ENCODE peak calls at places on chromosomes 16 and 17, in eight cellular contexts. E is naive B cell; A is cardiac muscle cell; B is MG63; O is adipocyte; I is NCI-H1694; H is Calu3; Z is activated T-helper 1 cell treated with anti-CD3 and anti-CD28 coated beads, Interleukin-12 subunit alpha, Interleukin-12 subunit beta, Interleukin-2, Interleukin-4 antibody, amounts not matched to agents 30 ng/mL and 10 ng/mL and 1 ng/mL, durations not matched to agents 14 hours and 24 hours and 36 hours. F is an unnamed sample.

GRCh38 chr16:79334127-79334526 is 266.4 kb downstream of the MAF start:
- DNase-seq in B (no peak), I (no peak), O (no peak), E (no peak), Z (no peak), A (peak; percentile 24), H (peak; percentile 20), F (no peak)

GRCh38 chr16:1696863-1697262 is 9.1 kb upstream of the MAPK8IP3 start:
- DNase-seq in Z (no peak), I (no peak), B (peak; percentile 37), O (no peak), A (no peak), H (no peak), E (no peak), F (no peak)

GRCh38 chr17:18958611-18959010 is 6.6 kb downstream of the SLC5A10 start:
- DNase-seq in E (no peak), Z (no peak), H (no peak), I (no peak), A (no peak), B (no peak), O (no peak), F (no peak)

GRCh38 chr17:16989230-16989952 is 17.5 kb upstream of the TNFRSF13B start:
- DNase-seq in O (no peak), B (no peak), I (no peak), E (peak; percentile 71), A (no peak), Z (peak; percentile 25), H (no peak), F (no peak)

GRCh38 chr17:17570207-17570797 is 21.2 kb downstream of the PEMT start:
- DNase-seq in O (no peak), B (peak; percentile 18), E (no peak), I (peak; percentile 39), A (peak; percentile 72), Z (no peak), H (peak; percentile 61), F (no peak)

GRCh38 chr16:30637952-30638351 is 12.8 kb upstream of the PRR14 start:
- DNase-seq in Z (no peak), I (peak; percentile 28), H (peak; percentile 58), B (peak; percentile 43), A (no peak), E (peak; percentile 22), O (peak; percentile 56), F (peak; percentile 73)

GRCh38 chr16:85675528-85675927 is 13.2 kb downstream of the GINS2 start:
- DNase-seq in Z (no peak), O (peak; percentile 32), B (no peak), I (no peak), A (no peak), H (no peak), E (no peak), F (peak; percentile 50)

GRCh38 chr17:41505836-41506767 is 690 bp upstream of the KRT13 start:
- DNase-seq in I (no peak), H (no peak), Z (no peak), B (no peak), O (no peak), A (no peak), E (no peak), F (peak; percentile 22)

GRCh38 chr17:10429416-10430045 is 7.8 kb upstream of the MYH8 start:
- DNase-seq in Z (no peak), E (no peak), B (no peak), A (no peak), I (no peak), O (no peak), H (no peak), F (no peak)

GRCh38 chr16:68520649-68521086 is 18.4 kb upstream of the ZFP90 start:
- DNase-seq in I (peak; percentile 80), E (peak; percentile 87), Z (peak; percentile 82), A (peak; percentile 95), H (peak; percentile 96), O (peak; percentile 94), B (peak; percentile 57), F (peak; percentile 77)

GRCh38 chr16:75591001-75591852 is 25.0 kb downstream of the GABARAPL2 start:
- DNase-seq in O (peak; percentile 69), B (peak; percentile 90), Z (no peak), H (no peak), E (no peak), I (no peak), A (peak; percentile 72), F (no peak)

GRCh38 chr16:88591577-88592021 is 21.4 kb downstream of the ZC3H18 start:
- DNase-seq in Z (no peak), I (no peak), H (no peak), A (no peak), B (no peak), O (no peak), E (no peak), F (no peak)

GRCh38 chr17:21528031-21528684 is 152.0 kb downstream of the KCNJ12 start:
- DNase-seq in A (no peak), H (no peak), O (no peak), B (no peak), I (no peak), E (no peak), Z (no peak), F (no peak)

GRCh38 chr16:11181889-11182279 is 74.1 kb downstream of the SOCS1 start:
- DNase-seq in O (no peak), A (no peak), B (no peak), E (no peak), I (no peak), Z (no peak), H (no peak), F (peak; percentile 64)

GRCh38 chr16:11145173-11145820 is 110.7 kb downstream of the SOCS1 start:
- DNase-seq in I (peak; percentile 29), O (no peak), H (no peak), A (no peak), E (no peak), Z (no peak), B (peak; percentile 85), F (no peak)

GRCh38 chr17:63848834-63849689 is 6.6 kb upstream of the SMARCD2 start:
- DNase-seq in Z (peak; percentile 94), A (peak; percentile 83), H (peak; percentile 92), O (peak; percentile 92), B (peak; percentile 90), E (peak; percentile 93), I (no peak), F (no peak)

GRCh38 chr17:34579979-34580684 is 750 bp downstream of the TMEM132E start:
- DNase-seq in B (peak; percentile 55), A (peak; percentile 44), O (peak; percentile 56), H (peak; percentile 22), Z (no peak), E (no peak), I (no peak), F (no peak)

GRCh38 chr16:11342021-11342855 is 3.0 kb upstream of the RMI2 start:
- DNase-seq in Z (no peak), E (no peak), O (no peak), B (no peak), A (no peak), H (no peak), I (no peak), F (no peak)

GRCh38 chr16:166375-167116 is 768 bp downstream of the HBM start:
- DNase-seq in B (no peak), A (no peak), Z (no peak), O (no peak), H (no peak), I (no peak), E (no peak), F (no peak)

GRCh38 chr16:72111653-72112451 is 18.2 kb downstream of the DHX38 start:
- DNase-seq in H (no peak), I (no peak), B (no peak), Z (no peak), O (no peak), A (no peak), E (no peak), F (no peak)

GRCh38 chr17:17911003-17911613 is 61.1 kb downstream of the TOM1L2 start:
- DNase-seq in H (no peak), E (no peak), Z (no peak), B (no peak), A (peak; percentile 44), O (no peak), I (no peak), F (no peak)

GRCh38 chr17:48612456-48612853 is 1.6 kb upstream of the HOXB7 start:
- DNase-seq in I (no peak), A (no peak), Z (no peak), B (peak; percentile 70), H (no peak), E (no peak), O (no peak), F (no peak)

GRCh38 chr16:87072101-87072500 is 245.1 kb downstream of the C16orf95 start:
- DNase-seq in A (no peak), Z (no peak), H (no peak), I (no peak), B (no peak), O (no peak), E (no peak), F (no peak)

GRCh38 chr17:1684307-1685189 is at the start of gene PRPF8:
- DNase-seq in H (peak; percentile 94), B (peak; percentile 91), Z (peak; percentile 98), A (peak; percentile 98), I (peak; percentile 99), E (peak; percentile 98), O (peak; percentile 99), F (peak; percentile 67)

GRCh38 chr17:60391419-60392041 is 403 bp downstream of the USP32 start:
- DNase-seq in A (peak; percentile 85), H (no peak), O (peak; percentile 87), B (no peak), E (peak; percentile 7), Z (no peak), I (no peak), F (no peak)

GRCh38 chr16:76235426-76235825 is 41.8 kb upstream of the CNTNAP4 start:
- DNase-seq in B (no peak), A (no peak), Z (no peak), E (no peak), O (no peak), I (no peak), H (no peak), F (no peak)

GRCh38 chr17:76036497-76037380 is 9.6 kb upstream of the EVPL start:
- DNase-seq in A (no peak), I (no peak), B (no peak), H (no peak), E (no peak), Z (no peak), O (no peak), F (no peak)

GRCh38 chr17:13917635-13918034 is 151.7 kb upstream of the COX10 start:
- DNase-seq in A (no peak), H (no peak), O (no peak), B (no peak), E (peak; percentile 54), I (no peak), Z (no peak), F (peak; percentile 12)

GRCh38 chr16:76428858-76429257 is 151.7 kb downstream of the CNTNAP4 start:
- DNase-seq in A (no peak), I (no peak), E (no peak), O (no peak), B (peak; percentile 35), H (peak; percentile 44), Z (no peak), F (no peak)

GRCh38 chr17:50167371-50167770 is 1.6 kb downstream of the SGCA start:
- DNase-seq in Z (no peak), H (no peak), E (no peak), O (no peak), I (no peak), B (no peak), A (no peak), F (no peak)

GRCh38 chr17:10118788-10119130 is 79.6 kb downstream of the GAS7 start:
- DNase-seq in O (no peak), I (no peak), H (no peak), A (no peak), E (no peak), Z (no peak), B (no peak), F (no peak)

GRCh38 chr17:44409309-44410028 is 20.0 kb upstream of the ITGA2B start:
- DNase-seq in E (no peak), O (no peak), B (no peak), I (no peak), H (no peak), A (no peak), Z (no peak), F (no peak)

GRCh38 chr17:76076765-76077581 is 2.0 kb upstream of the ZACN start:
- DNase-seq in O (no peak), H (no peak), A (no peak), E (peak; percentile 82), I (no peak), Z (peak; percentile 47), B (no peak), F (no peak)

GRCh38 chr17:67139784-67140665 is 95.7 kb downstream of the CACNG1 start:
- DNase-seq in Z (no peak), O (peak; percentile 55), H (peak; percentile 18), B (no peak), A (peak; percentile 34), E (no peak), I (no peak), F (no peak)

F was measured in AML-193.